ENCODE peak calls at places on chromosomes 6 and 20, in six cellular contexts. T is activated gamma-delta T cell, B is NB4, R is NCI-H2171 treated with DMSO at 0.1 percent for 48 hours, D is psoas muscle, N is NAMALWA. V is an unnamed sample.
A peak's percentile ranks its signal among the peaks of the same experiment; 100 is the strongest.

GRCh38 chr6:147035891-147036290 is 168.3 kb upstream of the STXBP5 start:
- DNase-seq in T (no peak), D (no peak), B (no peak), N (no peak), R (no peak), V (no peak)

GRCh38 chr6:169328112-169328801 is 74.6 kb upstream of the THBS2 start:
- DNase-seq in T (no peak), N (no peak), B (peak; percentile 24), D (no peak), R (no peak), V (peak; percentile 8)

GRCh38 chr6:94362061-94362864 is 942.9 kb upstream of the EPHA7 start:
- DNase-seq in R (no peak), D (peak; percentile 46), N (no peak), B (no peak), T (no peak), V (no peak)

GRCh38 chr20:13788167-13788834 is 3.5 kb downstream of the NDUFAF5 start:
- DNase-seq in T (no peak), R (peak; percentile 62), B (peak; percentile 72), D (no peak), N (peak; percentile 81), V (peak; percentile 55)

GRCh38 chr6:117495873-117496272 is 13.4 kb downstream of the DCBLD1 start:
- DNase-seq in B (no peak), T (no peak), N (no peak), R (no peak), D (no peak), V (no peak)

GRCh38 chr6:130752292-130752691 is 74.9 kb upstream of the SMLR1 start:
- DNase-seq in D (no peak), B (no peak), N (no peak), T (no peak), R (no peak), V (no peak)

GRCh38 chr6:136440187-136440582 is 110.0 kb downstream of the MAP7 start:
- DNase-seq in N (no peak), B (peak; percentile 41), T (no peak), R (no peak), D (no peak), V (no peak)

GRCh38 chr6:142088858-142089216 is 43.9 kb upstream of the GJE1 start:
- DNase-seq in B (peak; percentile 22), R (peak; percentile 49), D (peak; percentile 46), T (no peak), N (no peak), V (peak; percentile 42)

GRCh38 chr6:71181565-71181964 is 107.0 kb upstream of the OGFRL1 start:
- DNase-seq in N (no peak), B (no peak), R (no peak), T (no peak), D (no peak), V (peak; percentile 80)

GRCh38 chr20:46355778-46356177 is 47.5 kb upstream of the CDH22 start:
- DNase-seq in T (no peak), D (no peak), R (no peak), B (no peak), N (no peak), V (no peak)

GRCh38 chr6:46044876-46045617 is 29.4 kb upstream of the CLIC5 start:
- DNase-seq in T (no peak), R (no peak), N (no peak), D (peak; percentile 59), B (peak; percentile 73), V (peak; percentile 79)

GRCh38 chr20:2402271-2402980 is 21.7 kb downstream of the TGM6 start:
- DNase-seq in B (peak; percentile 39), N (peak; percentile 43), R (peak; percentile 66), D (no peak), T (no peak), V (no peak)

GRCh38 chr6:3750324-3751018 is 1.0 kb downstream of the PXDC1 start:
- DNase-seq in N (no peak), D (peak; percentile 92), R (peak; percentile 32), T (no peak), B (no peak), V (no peak)

GRCh38 chr6:38034269-38034914 is 214.9 kb downstream of the ZFAND3 start:
- DNase-seq in B (peak; percentile 40), R (peak; percentile 47), T (no peak), D (no peak), N (peak; percentile 43), V (peak; percentile 57)

GRCh38 chr6:34115396-34116314 is 30.2 kb downstream of the GRM4 start:
- DNase-seq in N (peak; percentile 33), R (no peak), B (peak; percentile 45), T (no peak), D (no peak), V (no peak)

GRCh38 chr6:131654326-131654725 is 17.2 kb downstream of the ENPP3 start:
- DNase-seq in R (no peak), D (no peak), N (no peak), T (no peak), B (no peak), V (no peak)

GRCh38 chr20:50012282-50013263 is 29.8 kb downstream of the SNAI1 start:
- DNase-seq in N (peak; percentile 79), T (no peak), B (no peak), R (peak; percentile 54), D (no peak), V (no peak)

GRCh38 chr6:10801224-10801848 is 37.0 kb downstream of the MAK start:
- DNase-seq in T (no peak), B (peak; percentile 78), R (peak; percentile 61), N (peak; percentile 81), D (peak; percentile 74), V (peak; percentile 29)

GRCh38 chr20:60086936-60087562 is 128.8 kb downstream of the CDH26 start:
- DNase-seq in D (no peak), B (peak; percentile 53), R (no peak), N (no peak), T (no peak), V (no peak)

GRCh38 chr6:3252861-3253596 is 5.7 kb upstream of the PSMG4 start:
- DNase-seq in R (no peak), B (peak; percentile 72), N (no peak), D (no peak), T (no peak), V (no peak)

GRCh38 chr6:44126320-44127149 is 717 bp downstream of the MRPL14 start:
- DNase-seq in T (no peak), B (peak; percentile 74), D (peak; percentile 82), N (peak; percentile 62), R (peak; percentile 30), V (peak; percentile 53)

GRCh38 chr6:19812512-19813119 is 24.6 kb upstream of the ID4 start:
- DNase-seq in R (no peak), N (peak; percentile 45), D (no peak), T (no peak), B (peak; percentile 38), V (peak; percentile 38)

GRCh38 chr20:54221383-54221782 is 13.5 kb downstream of the PFDN4 start:
- DNase-seq in D (no peak), R (peak; percentile 5), N (peak; percentile 16), B (no peak), T (no peak), V (no peak)

GRCh38 chr6:18362058-18362561 is 25.0 kb upstream of the RNF144B start:
- DNase-seq in B (no peak), N (peak; percentile 53), T (no peak), R (no peak), D (no peak), V (peak; percentile 89)

GRCh38 chr6:109743739-109744138 is 52.6 kb downstream of the FIG4 start:
- DNase-seq in D (no peak), N (no peak), R (no peak), T (no peak), B (no peak), V (peak; percentile 31)

GRCh38 chr6:132483779-132484679 is 28.9 kb downstream of the STX7 start:
- DNase-seq in R (peak; percentile 65), D (no peak), N (peak; percentile 93), T (no peak), B (peak; percentile 72), V (peak; percentile 57)

GRCh38 chr6:75528423-75528822 is 34.8 kb upstream of the FILIP1 start:
- DNase-seq in B (no peak), D (no peak), N (no peak), T (no peak), R (no peak), V (no peak)

GRCh38 chr6:163712569-163712966 is 298.1 kb downstream of the QKI start:
- DNase-seq in N (no peak), T (no peak), B (no peak), D (no peak), R (no peak), V (no peak)

GRCh38 chr20:63267681-63268080 is 4.9 kb upstream of the ARFGAP1 start:
- DNase-seq in T (no peak), R (no peak), B (no peak), D (no peak), N (no peak), V (no peak)

V was measured in astrocyte of the cerebellum.